ENCODE peak calls at places on chromosomes 16 and 17, in nine cellular contexts. R, A, M, X, V, W, Y, O and D are unnamed samples.

GRCh38 chr17:73759324-73760185 is 115.3 kb upstream of the SDK2 start:
- DNase-seq in R (no peak), A (no peak), M (no peak), X (no peak), V (no peak), W (no peak), Y (no peak), O (no peak), D (no peak)

GRCh38 chr17:35433075-35433894 is 985 bp upstream of the SLFN12 start:
- DNase-seq in R (peak; percentile 76), A (peak; percentile 93), M (peak; percentile 54), X (peak; percentile 99), V (no peak), W (peak; percentile 98), Y (peak; percentile 65), O (peak; percentile 25), D (peak; percentile 91)

GRCh38 chr17:18987862-18988545 is 16.6 kb downstream of the FAM83G start:
- DNase-seq in R (no peak), A (no peak), M (no peak), X (no peak), V (no peak), W (no peak), Y (no peak), O (no peak), D (no peak)

GRCh38 chr16:19008245-19008644 is 24.5 kb downstream of the TMC7 start:
- DNase-seq in R (no peak), A (no peak), M (no peak), X (peak; percentile 73), V (no peak), W (peak; percentile 81), Y (no peak), O (no peak), D (no peak)

GRCh38 chr16:5323284-5323683 is 225.7 kb upstream of the EEF2KMT start:
- DNase-seq in R (no peak), A (no peak), M (no peak), X (no peak), V (no peak), W (no peak), Y (no peak), O (no peak), D (no peak)

GRCh38 chr16:54191163-54191562 is 95.4 kb downstream of the IRX3 start:
- DNase-seq in R (no peak), A (no peak), M (no peak), X (no peak), V (no peak), W (no peak), Y (no peak), O (no peak), D (no peak)

GRCh38 chr17:36593651-36594316 is 2.1 kb downstream of the DHRS11 start:
- DNase-seq in R (no peak), A (no peak), M (no peak), X (no peak), V (no peak), W (no peak), Y (no peak), O (no peak), D (no peak)

GRCh38 chr16:11334831-11335404 is 10.3 kb upstream of the RMI2 start:
- DNase-seq in R (peak; percentile 11), A (no peak), M (no peak), X (no peak), V (no peak), W (no peak), Y (no peak), O (no peak), D (no peak)

GRCh38 chr16:19645557-19645981 is 72.5 kb downstream of the KNOP1 start:
- DNase-seq in R (peak; percentile 81), A (peak; percentile 93), M (peak; percentile 3), X (peak; percentile 55), V (no peak), W (no peak), Y (peak; percentile 79), O (no peak), D (no peak)

GRCh38 chr17:19664136-19664820 is 15.7 kb downstream of the ALDH3A2 start:
- DNase-seq in R (no peak), A (no peak), M (no peak), X (no peak), V (no peak), W (no peak), Y (no peak), O (no peak), D (no peak)

GRCh38 chr16:88633684-88634140 is 4.7 kb upstream of the IL17C start:
- DNase-seq in R (peak; percentile 68), A (no peak), M (no peak), X (peak; percentile 28), V (peak; percentile 55), W (peak; percentile 56), Y (no peak), O (peak; percentile 42), D (peak; percentile 69)

GRCh38 chr16:51870460-51870859 is 676.5 kb downstream of the TOX3 start:
- DNase-seq in R (no peak), A (no peak), M (no peak), X (no peak), V (no peak), W (no peak), Y (no peak), O (no peak), D (no peak)

GRCh38 chr17:36943250-36944220 is 5.2 kb upstream of the AATF start:
- DNase-seq in R (no peak), A (no peak), M (no peak), X (no peak), V (no peak), W (no peak), Y (no peak), O (no peak), D (no peak)

GRCh38 chr16:15482068-15482747 is 47.8 kb downstream of the BMERB1 start:
- DNase-seq in R (no peak), A (peak; percentile 85), M (peak; percentile 89), X (peak; percentile 89), V (no peak), W (peak; percentile 98), Y (no peak), O (no peak), D (peak; percentile 58)

GRCh38 chr16:4347010-4347409 is 4.1 kb downstream of the PAM16 start:
- DNase-seq in R (no peak), A (peak; percentile 66), M (no peak), X (peak; percentile 80), V (no peak), W (peak; percentile 37), Y (no peak), O (no peak), D (no peak)

GRCh38 chr17:7292729-7293128 is 1.7 kb downstream of the YBX2 start:
- DNase-seq in R (no peak), A (no peak), M (no peak), X (peak; percentile 48), V (no peak), W (no peak), Y (no peak), O (no peak), D (no peak)

GRCh38 chr17:7295230-7296180 is 1.1 kb upstream of the YBX2 start:
- DNase-seq in R (no peak), A (no peak), M (no peak), X (no peak), V (peak; percentile 49), W (no peak), Y (no peak), O (no peak), D (no peak)

GRCh38 chr17:7293131-7293557 is 1.3 kb downstream of the YBX2 start:
- DNase-seq in R (no peak), A (no peak), M (no peak), X (peak; percentile 57), V (no peak), W (peak; percentile 36), Y (no peak), O (no peak), D (no peak)

GRCh38 chr17:7294614-7295153 is at the start of gene YBX2:
- DNase-seq in R (peak; percentile 86), A (no peak), M (peak; percentile 80), X (peak; percentile 25), V (peak; percentile 94), W (peak; percentile 52), Y (no peak), O (peak; percentile 49), D (peak; percentile 95)

DNA sequence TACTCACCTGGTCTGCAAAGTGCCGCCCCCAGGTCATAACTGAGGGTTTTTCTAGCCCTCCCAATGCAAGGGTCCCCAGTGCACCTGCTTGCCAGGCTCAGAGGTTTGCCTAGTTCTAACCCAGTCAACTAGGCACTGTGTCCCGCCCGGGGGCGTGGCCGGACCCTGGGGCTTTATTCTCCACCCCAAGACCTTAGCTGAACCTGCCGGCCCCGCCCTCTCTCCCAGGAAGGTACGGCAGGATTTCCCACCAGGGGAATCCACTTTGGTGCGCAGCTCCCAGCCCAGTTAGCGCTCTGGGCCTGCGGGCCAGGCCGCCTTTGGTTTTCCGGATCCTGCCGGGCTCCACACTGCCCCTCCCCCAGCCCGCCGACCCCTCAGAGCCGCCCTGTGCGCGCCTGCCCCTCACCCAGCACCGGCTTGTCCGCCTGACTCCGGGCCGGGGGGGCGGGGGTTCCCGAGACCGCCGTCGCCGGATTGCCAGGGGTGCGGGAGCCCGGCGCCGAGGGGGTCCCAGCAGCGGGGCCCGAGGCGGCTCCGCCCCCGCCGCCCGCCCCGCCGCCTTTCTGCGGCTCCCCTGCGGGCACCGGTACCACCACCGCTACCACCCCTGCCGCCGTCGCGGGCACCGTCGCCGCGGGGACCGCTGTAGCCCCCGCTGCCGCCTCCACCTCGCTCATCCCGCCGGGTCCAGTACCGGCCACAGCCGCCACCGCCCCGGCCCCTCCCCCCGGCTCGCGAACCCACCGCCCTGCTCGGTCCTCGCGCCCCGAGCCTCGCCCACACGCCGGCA is 422 bp downstream of the YBX2 start:
- DNase-seq in R (no peak), A (no peak), M (peak; percentile 48), X (no peak), V (no peak), W (no peak), Y (no peak), O (no peak), D (peak; percentile 77)
- H3K4me3 ChIP-seq in R (peak overlapping the region; percentile 39), A (no peak overlapping the region), M (peak overlapping the region; percentile 26), X (peak overlapping the region; percentile 38), V (no peak overlapping the region), W (peak overlapping the region; percentile 28), Y (peak overlapping the region; percentile 45), O (no peak overlapping the region), D (peak overlapping the region; percentile 49)

GRCh38 chr17:38898812-38899348 is 26.5 kb upstream of the LASP1NB start:
- DNase-seq in R (peak; percentile 78), A (no peak), M (no peak), X (peak; percentile 38), V (peak; percentile 88), W (no peak), Y (no peak), O (peak; percentile 76), D (no peak)
- H3K4me1 ChIP-seq in R (peaks cover 93% of the 10 kb centered on the region), A (peaks cover 55% of the 10 kb centered on the region), M (no peaks in the 10 kb centered on the region), X (peaks cover 18% of the 10 kb centered on the region), V (peaks cover 33% of the 10 kb centered on the region), W (peaks cover 21% of the 10 kb centered on the region), Y (peaks cover 91% of the 10 kb centered on the region), O (peaks cover 64% of the 10 kb centered on the region), D (peaks cover 22% of the 10 kb centered on the region)

DNA sequence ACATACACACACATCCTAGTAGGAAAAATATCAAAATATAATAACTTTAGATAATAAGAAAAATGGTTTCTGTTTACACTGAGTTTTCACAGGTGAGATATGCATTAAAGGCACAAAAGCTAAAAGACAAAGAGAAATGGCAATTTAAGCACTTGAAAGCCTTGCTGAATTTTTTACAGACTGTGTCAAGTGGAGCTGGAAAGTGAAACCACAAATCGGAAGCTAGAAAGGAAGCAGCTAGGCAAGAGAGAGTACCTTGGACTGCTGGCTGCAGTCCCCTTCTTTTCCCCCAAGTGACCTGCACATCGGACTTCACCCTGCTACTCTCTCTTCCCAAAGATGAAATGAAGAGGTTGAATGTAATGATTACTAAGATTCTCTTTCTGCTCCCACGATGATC is 135.1 kb downstream of the CDH13 start:
- DNase-seq in R (no peak), A (no peak), M (no peak), X (peak; percentile 41), V (no peak), W (peak; percentile 32), Y (no peak), O (no peak), D (no peak)
- H3K4me3 ChIP-seq in R (peak overlapping the region; percentile 28), A (no peak overlapping the region), M (no peak overlapping the region), X (no peak overlapping the region), V (no peak overlapping the region), W (peak overlapping the region; percentile 34), Y (peak overlapping the region; percentile 21), O (peak overlapping the region; percentile 23), D (no peak overlapping the region)

GRCh38 chr16:2046889-2047329 is 725 bp downstream of the NTHL1 start:
- DNase-seq in R (no peak), A (no peak), M (no peak), X (no peak), V (no peak), W (no peak), Y (no peak), O (no peak), D (no peak)
- H3K4me1 ChIP-seq in R (peaks cover 53% of the 10 kb centered on the region), A (peaks cover 37% of the 10 kb centered on the region), M (peaks cover 13% of the 10 kb centered on the region), X (peaks cover 17% of the 10 kb centered on the region), V (peaks cover 20% of the 10 kb centered on the region), W (no peaks in the 10 kb centered on the region), Y (peaks cover 60% of the 10 kb centered on the region), O (peaks cover 18% of the 10 kb centered on the region), D (no peaks in the 10 kb centered on the region)